ENCODE peak calls at places on chromosomes 16 and 17, in seven cellular contexts. W is hypothalamus; N is CD8-positive, alpha-beta T cell; E is Caki2; K is activated naive CD8-positive, alpha-beta T cell treated with anti-CD3 and anti-CD28 coated beads, Interleukin-2, amount 50 U/mL, for 16 hours; L is ascending aorta; A is NCI-H2081. S is an unnamed sample.

GRCh38 chr17:60473788-60474187 is 51.5 kb downstream of the CHCT1 start:
- DNase-seq in N (no peak), K (no peak), W (no peak), L (no peak), E (no peak), A (no peak), S (no peak)

GRCh38 chr16:1950559-1950958 is 3.9 kb downstream of the RPL3L start:
- DNase-seq in W (no peak), L (no peak), E (no peak), N (no peak), K (no peak), A (no peak), S (no peak)

GRCh38 chr16:50476486-50477260 is 71.5 kb upstream of the NKD1 start:
- DNase-seq in N (no peak), E (no peak), K (no peak), A (no peak), W (no peak), L (no peak), S (no peak)

GRCh38 chr17:20095366-20096080 is 86.4 kb downstream of the SPECC1 start:
- DNase-seq in N (no peak), A (peak), K (no peak), L (peak), E (peak), W (peak), S (no peak)

GRCh38 chr17:43044024-43044423 is 19.0 kb downstream of the RND2 start:
- DNase-seq in A (no peak), E (no peak), N (no peak), L (no peak), W (no peak), K (no peak), S (no peak)

GRCh38 chr17:6843241-6843890 is 11.8 kb upstream of the TEKT1 start:
- DNase-seq in K (no peak), A (peak), W (no peak), N (no peak), E (peak), L (no peak), S (no peak)

GRCh38 chr16:88489163-88489721 is 36.2 kb downstream of the ZFPM1 start:
- DNase-seq in L (no peak), A (no peak), E (no peak), W (no peak), K (no peak), N (no peak), S (no peak)

GRCh38 chr16:12111223-12111622 is 134.7 kb downstream of the SNX29 start:
- DNase-seq in E (no peak), W (no peak), L (no peak), N (no peak), K (no peak), A (no peak), S (no peak)

GRCh38 chr17:8020251-8020650 is 17.8 kb downstream of the GUCY2D start:
- DNase-seq in K (no peak), W (no peak), L (peak), E (no peak), N (no peak), A (no peak), S (no peak)

GRCh38 chr16:10867199-10867598 is 9.8 kb upstream of the CIITA start:
- DNase-seq in N (no peak), W (no peak), L (no peak), K (no peak), A (no peak), E (no peak), S (no peak)

GRCh38 chr16:59412275-59412841 is 678.2 kb upstream of the GOT2 start:
- DNase-seq in E (no peak), W (no peak), A (no peak), N (no peak), L (no peak), K (no peak), S (no peak)

GRCh38 chr17:82396601-82397435 is 21.3 kb upstream of the HEXD start:
- DNase-seq in W (no peak), K (no peak), E (peak), A (no peak), L (no peak), N (no peak), S (no peak)

GRCh38 chr16:74743045-74743667 is 31.5 kb downstream of the FA2H start:
- DNase-seq in E (no peak), N (no peak), L (no peak), A (no peak), W (no peak), K (no peak), S (no peak)

GRCh38 chr17:49969134-49969759 is at the start of gene DLX4:
- DNase-seq in E (no peak), W (no peak), N (peak), L (no peak), K (no peak), A (no peak), S (no peak)

GRCh38 chr17:55237826-55238196 is 26.9 kb upstream of the HLF start:
- DNase-seq in A (no peak), W (no peak), K (no peak), E (no peak), L (no peak), N (no peak), S (no peak)

GRCh38 chr17:59366773-59367656 is 35.6 kb downstream of the YPEL2 start:
- DNase-seq in E (peak), L (peak), K (no peak), W (no peak), A (peak), N (no peak), S (peak)